ENCODE peak calls at places on chromosome 22, in five cellular contexts. One of them, this sample, is unnamed.

GRCh38 chr22:49281467-49282340 is 546.0 kb downstream of the BRD1 start:
- DNase-seq in HEK293T: no peak
- DNase-seq in HepG2: no peak
- DNase-seq in GM12878: no peak
- DNase-seq in NT2/D1: no peak
- DNase-seq in this sample: no peak

GRCh38 chr22:50546326-50547230 is 879 bp downstream of the KLHDC7B start:
- DNase-seq in GM12878: no peak
- DNase-seq in NT2/D1: no peak
- DNase-seq in HepG2: no peak
- DNase-seq in HEK293T: no peak
- DNase-seq in this sample: no peak

GRCh38 chr22:30694171-30694637 is 470 bp upstream of the OSBP2 start:
- DNase-seq in GM12878: no peak
- DNase-seq in NT2/D1: no peak
- DNase-seq in HEK293T: peak; percentile 66
- DNase-seq in HepG2: no peak
- DNase-seq in this sample: peak; percentile 13

GRCh38 chr22:37716708-37717107 is 19.9 kb downstream of the TRIOBP start:
- DNase-seq in GM12878: no peak
- DNase-seq in HepG2: no peak
- DNase-seq in NT2/D1: no peak
- DNase-seq in HEK293T: no peak
- DNase-seq in this sample: no peak

GRCh38 chr22:37664249-37665101 is 6.0 kb downstream of the PDXP start:
- DNase-seq in GM12878: no peak
- DNase-seq in NT2/D1: no peak
- DNase-seq in HepG2: peak; percentile 62
- DNase-seq in HEK293T: no peak
- DNase-seq in this sample: no peak

GRCh38 chr22:45083659-45084305 is 74.0 kb upstream of the PHF21B start:
- DNase-seq in NT2/D1: no peak
- DNase-seq in HepG2: no peak
- DNase-seq in HEK293T: no peak
- DNase-seq in GM12878: no peak
- DNase-seq in this sample: no peak

GRCh38 chr22:50735739-50736030 is 2.3 kb upstream of the ACR start:
- DNase-seq in NT2/D1: no peak
- DNase-seq in HepG2: no peak
- DNase-seq in HEK293T: no peak
- DNase-seq in GM12878: no peak
- DNase-seq in this sample: no peak

GRCh38 chr22:38034278-38034882 is 22.8 kb upstream of the PICK1 start:
- DNase-seq in GM12878: peak; percentile 15
- DNase-seq in HEK293T: peak; percentile 63
- DNase-seq in NT2/D1: peak; percentile 72
- DNase-seq in HepG2: peak; percentile 50
- DNase-seq in this sample: peak; percentile 56

GRCh38 chr22:20783844-20784723 is 10.2 kb downstream of the SERPIND1 start:
- DNase-seq in HepG2: peak; percentile 70
- DNase-seq in GM12878: peak; percentile 28
- DNase-seq in HEK293T: peak; percentile 73
- DNase-seq in NT2/D1: no peak
- DNase-seq in this sample: no peak

GRCh38 chr22:21734540-21735197 is 925 bp downstream of the YPEL1 start:
- DNase-seq in GM12878: no peak
- DNase-seq in HepG2: no peak
- DNase-seq in NT2/D1: no peak
- DNase-seq in HEK293T: no peak
- DNase-seq in this sample: no peak

GRCh38 chr22:45977003-45977395 is at the start of gene WNT7B:
- DNase-seq in NT2/D1: no peak
- DNase-seq in HepG2: no peak
- DNase-seq in GM12878: no peak
- DNase-seq in HEK293T: no peak
- DNase-seq in this sample: no peak

GRCh38 chr22:44523981-44524759 is 26.1 kb upstream of the RTL6 start:
- DNase-seq in HepG2: no peak
- DNase-seq in NT2/D1: no peak
- DNase-seq in GM12878: no peak
- DNase-seq in HEK293T: no peak
- DNase-seq in this sample: peak; percentile 27

GRCh38 chr22:20013382-20013871 is 3.2 kb downstream of the ARVCF start:
- DNase-seq in GM12878: no peak
- DNase-seq in HepG2: peak; percentile 45
- DNase-seq in HEK293T: peak; percentile 78
- DNase-seq in NT2/D1: no peak
- DNase-seq in this sample: peak; percentile 47

GRCh38 chr22:39498802-39499201 is 3.3 kb upstream of the MIEF1 start:
- DNase-seq in HepG2: peak; percentile 63
- DNase-seq in HEK293T: no peak
- DNase-seq in GM12878: no peak
- DNase-seq in NT2/D1: no peak
- DNase-seq in this sample: no peak

GRCh38 chr22:25970996-25971811 is 198.1 kb upstream of the SEZ6L start:
- DNase-seq in NT2/D1: peak; percentile 85
- DNase-seq in GM12878: peak; percentile 37
- DNase-seq in HepG2: no peak
- DNase-seq in HEK293T: no peak
- DNase-seq in this sample: peak; percentile 17

GRCh38 chr22:45688606-45689080 is 17.0 kb downstream of the ATXN10 start:
- DNase-seq in NT2/D1: no peak
- DNase-seq in GM12878: no peak
- DNase-seq in HEK293T: no peak
- DNase-seq in HepG2: no peak
- DNase-seq in this sample: no peak

GRCh38 chr22:45007946-45008852 is 1.6 kb downstream of the PHF21B start:
- DNase-seq in GM12878: no peak
- DNase-seq in NT2/D1: peak; percentile 23
- DNase-seq in HEK293T: no peak
- DNase-seq in HepG2: no peak
- DNase-seq in this sample: no peak

GRCh38 chr22:30192427-30192826 is 54.1 kb downstream of the LIF start:
- DNase-seq in HEK293T: no peak
- DNase-seq in GM12878: no peak
- DNase-seq in NT2/D1: no peak
- DNase-seq in HepG2: no peak
- DNase-seq in this sample: no peak

GRCh38 chr22:20243545-20244249 is 24.4 kb downstream of the RTN4R start:
- DNase-seq in GM12878: no peak
- DNase-seq in HepG2: no peak
- DNase-seq in HEK293T: peak; percentile 43
- DNase-seq in NT2/D1: no peak
- DNase-seq in this sample: no peak

GRCh38 chr22:44802071-44802700 is 49.8 kb downstream of the ARHGAP8 start:
- DNase-seq in HEK293T: no peak
- DNase-seq in GM12878: no peak
- DNase-seq in NT2/D1: no peak
- DNase-seq in HepG2: no peak
- DNase-seq in this sample: no peak

GRCh38 chr22:43481528-43482309 is 69.9 kb downstream of the MPPED1 start:
- DNase-seq in HEK293T: no peak
- DNase-seq in NT2/D1: no peak
- DNase-seq in HepG2: peak; percentile 18
- DNase-seq in GM12878: no peak
- DNase-seq in this sample: no peak
- TF ChIP-seq SUZ12 in HEK293T: no peak
- TF ChIP-seq SUZ12 in NT2/D1: no peak
- TF ChIP-seq SUZ12 in HepG2: no peak
- TF ChIP-seq SUZ12 in GM12878: no peak
- TF ChIP-seq SUZ12 in this sample: no peak

GRCh38 chr22:23437779-23438178 is 142.3 kb downstream of the IGLL1 start:
- DNase-seq in HEK293T: no peak
- DNase-seq in NT2/D1: no peak
- DNase-seq in GM12878: no peak
- DNase-seq in HepG2: no peak
- DNase-seq in this sample: peak; percentile 34

GRCh38 chr22:23438216-23438615 is 141.9 kb downstream of the IGLL1 start:
- DNase-seq in NT2/D1: no peak
- DNase-seq in HepG2: no peak
- DNase-seq in GM12878: no peak
- DNase-seq in HEK293T: no peak
- DNase-seq in this sample: peak; percentile 45
- TF ChIP-seq SUZ12 in NT2/D1: no peak
- TF ChIP-seq SUZ12 in HepG2: no peak
- TF ChIP-seq SUZ12 in GM12878: no peak
- TF ChIP-seq SUZ12 in HEK293T: no peak
- TF ChIP-seq SUZ12 in this sample: no peak

GRCh38 chr22:35987487-35987886 is 41.1 kb downstream of the RBFOX2 start:
- DNase-seq in GM12878: no peak
- DNase-seq in HEK293T: no peak
- DNase-seq in NT2/D1: no peak
- DNase-seq in HepG2: peak; percentile 15
- DNase-seq in this sample: no peak
- TF ChIP-seq SUZ12 in GM12878: no peak
- TF ChIP-seq SUZ12 in HEK293T: no peak
- TF ChIP-seq SUZ12 in NT2/D1: no peak
- TF ChIP-seq SUZ12 in HepG2: no peak
- TF ChIP-seq SUZ12 in this sample: no peak

GRCh38 chr22:17158568-17159503 is at the start of gene HDHD5:
- DNase-seq in NT2/D1: peak; percentile 65
- DNase-seq in HepG2: no peak
- DNase-seq in HEK293T: peak; percentile 92
- DNase-seq in GM12878: no peak
- DNase-seq in this sample: peak; percentile 89

GRCh38 chr22:17158176-17158567 is 905 bp downstream of the HDHD5 start:
- DNase-seq in GM12878: no peak
- DNase-seq in HEK293T: no peak
- DNase-seq in HepG2: no peak
- DNase-seq in NT2/D1: no peak
- DNase-seq in this sample: no peak

GRCh38 chr22:17157714-17158113 is 1.4 kb downstream of the HDHD5 start:
- DNase-seq in HepG2: no peak
- DNase-seq in HEK293T: no peak
- DNase-seq in NT2/D1: no peak
- DNase-seq in GM12878: no peak
- DNase-seq in this sample: no peak

GRCh38 chr22:17161991-17162390 is 2.9 kb upstream of the HDHD5 start:
- DNase-seq in GM12878: no peak
- DNase-seq in NT2/D1: no peak
- DNase-seq in HepG2: no peak
- DNase-seq in HEK293T: no peak
- DNase-seq in this sample: no peak

DNA sequence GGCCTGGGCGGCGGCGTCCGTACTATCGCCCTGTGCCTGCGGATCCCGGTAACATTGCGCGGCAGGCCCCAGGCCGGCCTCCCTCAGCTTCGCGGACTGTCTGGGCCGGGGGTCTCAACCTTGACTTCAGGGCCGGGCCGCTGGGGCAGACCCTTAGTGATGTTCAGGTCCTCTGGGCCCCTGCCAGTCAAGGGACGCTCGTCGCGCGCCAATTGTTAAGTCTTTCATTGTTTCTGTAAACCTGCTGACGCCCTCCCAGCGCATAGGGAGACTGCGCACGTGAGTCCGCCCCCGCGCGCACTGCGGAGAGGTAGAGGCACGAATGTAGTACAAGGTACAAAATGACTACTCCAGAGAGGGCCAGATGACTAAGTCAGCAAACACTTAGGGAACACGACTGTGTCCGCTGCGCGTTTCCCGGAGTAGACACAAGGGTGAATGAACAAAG is 451 bp upstream of the HDHD5 start:
- DNase-seq in NT2/D1: no peak
- DNase-seq in GM12878: no peak
- DNase-seq in HepG2: no peak
- DNase-seq in HEK293T: peak; percentile 42
- DNase-seq in this sample: no peak
- TF ChIP-seq SUZ12 in NT2/D1: no peak
- TF ChIP-seq SUZ12 in GM12878: no peak
- TF ChIP-seq SUZ12 in HepG2: no peak
- TF ChIP-seq SUZ12 in HEK293T: no peak
- TF ChIP-seq SUZ12 in this sample: no peak